ENCODE peak calls at places on chromosomes 16 and 17, in ten cellular contexts. I, K, N, L, B, U, Y, S, X and A are unnamed samples.

GRCh38 chr17:82876602-82877391 is 37.0 kb upstream of the ZNF750 start:
- DNase-seq in I (peak; percentile 88), K (no peak), N (peak; percentile 41), L (peak; percentile 76), B (no peak), U (peak; percentile 91), Y (peak; percentile 96), S (no peak), X (peak; percentile 55), A (peak; percentile 58)

GRCh38 chr17:45261577-45262515 is at the start of gene SPATA32:
- DNase-seq in I (peak; percentile 75), K (no peak), N (peak; percentile 73), L (peak; percentile 89), B (no peak), U (peak; percentile 61), Y (no peak), S (peak; percentile 83), X (peak; percentile 23), A (peak; percentile 26)

GRCh38 chr16:23640669-23640958 is 496 bp downstream of the PALB2 start:
- DNase-seq in I (no peak), K (peak; percentile 6), N (no peak), L (peak; percentile 58), B (no peak), U (peak; percentile 10), Y (peak; percentile 17), S (no peak), X (no peak), A (no peak)

GRCh38 chr16:17343729-17344128 is 127.0 kb downstream of the XYLT1 start:
- DNase-seq in I (no peak), K (no peak), N (no peak), L (no peak), B (no peak), U (no peak), Y (no peak), S (no peak), X (no peak), A (no peak)

GRCh38 chr17:39926588-39927100 is 757 bp downstream of the ORMDL3 start:
- DNase-seq in I (peak; percentile 45), K (no peak), N (peak; percentile 58), L (peak; percentile 88), B (no peak), U (peak; percentile 39), Y (peak; percentile 44), S (no peak), X (no peak), A (peak; percentile 52)

GRCh38 chr16:30585400-30586191 is at the start of gene ZNF785:
- DNase-seq in I (peak; percentile 99), K (peak; percentile 100), N (peak; percentile 96), L (peak; percentile 99), B (peak; percentile 92), U (peak; percentile 99), Y (peak; percentile 99), S (peak; percentile 91), X (peak; percentile 85), A (peak; percentile 98)

GRCh38 chr17:67272312-67273050 is 27.5 kb upstream of the HELZ start:
- DNase-seq in I (no peak), K (no peak), N (peak; percentile 50), L (peak; percentile 86), B (no peak), U (no peak), Y (no peak), S (peak; percentile 62), X (no peak), A (no peak)

GRCh38 chr17:69725125-69725524 is 310.6 kb downstream of the MAP2K6 start:
- DNase-seq in I (no peak), K (no peak), N (no peak), L (no peak), B (no peak), U (no peak), Y (no peak), S (no peak), X (no peak), A (no peak)

GRCh38 chr17:11356371-11356770 is 115.4 kb downstream of the SHISA6 start:
- DNase-seq in I (no peak), K (no peak), N (no peak), L (no peak), B (no peak), U (no peak), Y (no peak), S (no peak), X (no peak), A (no peak)

GRCh38 chr17:74303300-74303699 is 22.7 kb upstream of the KIF19 start:
- DNase-seq in I (no peak), K (peak; percentile 27), N (no peak), L (no peak), B (no peak), U (no peak), Y (no peak), S (no peak), X (no peak), A (peak; percentile 10)

GRCh38 chr16:57984443-57985203 is 13.7 kb upstream of the CNGB1 start:
- DNase-seq in I (peak; percentile 93), K (peak; percentile 15), N (peak; percentile 99), L (peak; percentile 99), B (no peak), U (peak; percentile 95), Y (peak; percentile 79), S (peak; percentile 96), X (no peak), A (peak; percentile 18)

GRCh38 chr16:57622361-57623250 is 5.8 kb upstream of the ADGRG1 start:
- DNase-seq in I (no peak), K (no peak), N (no peak), L (no peak), B (no peak), U (no peak), Y (no peak), S (no peak), X (no peak), A (no peak)

GRCh38 chr16:4767872-4768548 is 1.0 kb upstream of the ZNF500 start:
- DNase-seq in I (no peak), K (no peak), N (no peak), L (no peak), B (no peak), U (peak; percentile 79), Y (no peak), S (no peak), X (no peak), A (no peak)